ENCODE peak calls at places on chromosomes 2 and 18, in six cellular contexts. R is NCI-H524; W is central memory CD8-positive, alpha-beta T cell; B is AG04450; A is naive thymus-derived CD8-positive, alpha-beta T cell; C is activated naive CD8-positive, alpha-beta T cell treated with anti-CD3 and anti-CD28 coated beads for 36 hours. J is an unnamed sample.

GRCh38 chr2:144517825-144518699 is 1.9 kb downstream of the ZEB2 start:
- DNase-seq in R (peak), W (no peak), B (no peak), A (no peak), C (no peak), J (peak)

GRCh38 chr2:130878316-130878715 is 41.6 kb downstream of the ARHGEF4 start:
- DNase-seq in R (no peak), W (no peak), B (no peak), A (no peak), C (no peak), J (no peak)

GRCh38 chr2:63553049-63553448 is 35.2 kb downstream of the WDPCP start:
- DNase-seq in R (no peak), W (no peak), B (no peak), A (no peak), C (no peak), J (no peak)

GRCh38 chr2:241948901-241949735 is 79.6 kb downstream of the RTP5 start:
- DNase-seq in R (no peak), W (no peak), B (no peak), A (no peak), C (no peak), J (no peak)

GRCh38 chr2:238136820-238137537 is 1.5 kb upstream of the KLHL30 start:
- DNase-seq in R (no peak), W (no peak), B (peak), A (no peak), C (no peak), J (no peak)

GRCh38 chr2:224217962-224218347 is 178.9 kb upstream of the SERPINE2 start:
- DNase-seq in R (no peak), W (no peak), B (peak), A (no peak), C (no peak), J (no peak)

GRCh38 chr2:113052767-113053166 is at the start of gene IL36B:
- DNase-seq in R (no peak), W (no peak), B (no peak), A (no peak), C (no peak), J (no peak)

GRCh38 chr2:187964742-187965141 is 326.9 kb upstream of the GULP1 start:
- DNase-seq in R (no peak), W (no peak), B (no peak), A (no peak), C (no peak), J (no peak)

GRCh38 chr2:147479363-147479762 is 365.5 kb upstream of the ACVR2A start:
- DNase-seq in R (no peak), W (no peak), B (no peak), A (no peak), C (no peak), J (no peak)

GRCh38 chr2:160934991-160935390 is 225.2 kb upstream of the TANK start:
- DNase-seq in R (no peak), W (no peak), B (no peak), A (no peak), C (no peak), J (no peak)

GRCh38 chr2:43041661-43042360 is 184.6 kb downstream of the ZFP36L2 start:
- DNase-seq in R (no peak), W (no peak), B (peak), A (no peak), C (no peak), J (no peak)

GRCh38 chr2:28355521-28356094 is 37.0 kb upstream of the FOSL2 start:
- DNase-seq in R (no peak), W (no peak), B (no peak), A (no peak), C (no peak), J (no peak)

GRCh38 chr18:54094474-54094873 is 130.0 kb downstream of the MBD2 start:
- DNase-seq in R (no peak), W (no peak), B (no peak), A (no peak), C (no peak), J (no peak)

GRCh38 chr2:21103274-21103891 is 20.4 kb upstream of the TDRD15 start:
- DNase-seq in R (no peak), W (no peak), B (no peak), A (no peak), C (no peak), J (no peak)

GRCh38 chr2:202022755-202023154 is 10.9 kb upstream of the FZD7 start:
- DNase-seq in R (no peak), W (no peak), B (no peak), A (no peak), C (no peak), J (no peak)

GRCh38 chr2:62137431-62137830 is 58.5 kb upstream of the B3GNT2 start:
- DNase-seq in R (no peak), W (no peak), B (no peak), A (no peak), C (no peak), J (no peak)

GRCh38 chr2:38619458-38620164 is 16.9 kb upstream of the HNRNPLL start:
- DNase-seq in R (no peak), W (no peak), B (no peak), A (no peak), C (no peak), J (no peak)

GRCh38 chr2:151374426-151374825 is 17.0 kb downstream of the TNFAIP6 start:
- DNase-seq in R (no peak), W (no peak), B (peak), A (no peak), C (no peak), J (no peak)

J was measured in NCI-H2171.